ENCODE peak calls at places on chromosomes 11 and 22, in seven cellular contexts. O is amniotic stem cell; Z is RWPE2; S is natural killer cell; V is CD4-positive, alpha-beta T cell; F is NCI-H1105 treated with DMSO at 0.1 percent for 48 hours; B is cortex of kidney. W is an unnamed sample.

GRCh38 chr22:49328630-49329405 is 498.9 kb downstream of the BRD1 start:
- DNase-seq in O (no peak), B (no peak), F (no peak), V (no peak), S (no peak), Z (no peak), W (no peak)

GRCh38 chr11:75311858-75312288 is 39.6 kb downstream of the ARRB1 start:
- DNase-seq in O (no peak), V (no peak), Z (no peak), F (no peak), B (no peak), S (no peak), W (no peak)

GRCh38 chr11:214083-214482 is 6.6 kb downstream of the RIC8A start:
- DNase-seq in B (no peak), V (no peak), Z (no peak), S (no peak), F (no peak), O (no peak), W (no peak)

GRCh38 chr11:106309070-106309684 is 231.7 kb downstream of the AASDHPPT start:
- DNase-seq in O (no peak), Z (no peak), F (no peak), S (no peak), B (no peak), V (no peak), W (no peak)

GRCh38 chr11:60125962-60126585 is 37.6 kb downstream of the MS4A2 start:
- DNase-seq in O (no peak), S (no peak), B (no peak), Z (no peak), V (no peak), F (no peak), W (no peak)

GRCh38 chr22:50469377-50470305 is 5.2 kb downstream of the SBF1 start:
- DNase-seq in V (peak), Z (peak), O (no peak), S (peak), B (no peak), F (no peak), W (no peak)

GRCh38 chr22:46598737-46599424 is 21.3 kb upstream of the GRAMD4 start:
- DNase-seq in O (no peak), S (no peak), Z (no peak), B (no peak), V (no peak), F (no peak), W (no peak)

GRCh38 chr11:125468852-125469251 is 27.2 kb downstream of the FEZ1 start:
- DNase-seq in B (no peak), O (no peak), S (no peak), V (no peak), F (no peak), Z (no peak), W (no peak)

GRCh38 chr22:42222140-42222539 is 48.3 kb downstream of the TCF20 start:
- DNase-seq in O (no peak), Z (no peak), S (no peak), F (no peak), V (no peak), B (no peak), W (no peak)

GRCh38 chr11:72475359-72475758 is 41.0 kb upstream of the CLPB start:
- DNase-seq in V (no peak), B (no peak), F (no peak), O (no peak), S (no peak), Z (no peak), W (no peak)

GRCh38 chr11:93219440-93219839 is 21.6 kb upstream of the SLC36A4 start:
- DNase-seq in F (no peak), O (no peak), Z (no peak), V (no peak), S (no peak), B (no peak), W (peak)

GRCh38 chr11:8613036-8613435 is 19.0 kb upstream of the STK33 start:
- DNase-seq in F (no peak), Z (no peak), V (no peak), O (no peak), B (no peak), S (no peak), W (no peak)

GRCh38 chr11:117916956-117917355 is 12.2 kb downstream of the TMPRSS13 start:
- DNase-seq in V (no peak), O (no peak), F (no peak), Z (peak), S (no peak), B (no peak), W (no peak)

GRCh38 chr11:58505849-58506248 is 2.1 kb downstream of the OR5B21 start:
- DNase-seq in F (no peak), B (no peak), Z (no peak), V (no peak), O (no peak), S (no peak), W (no peak)

GRCh38 chr11:95512682-95513081 is 276.9 kb downstream of the FAM76B start:
- DNase-seq in B (no peak), S (no peak), Z (peak), O (peak), V (no peak), F (peak), W (no peak)

GRCh38 chr11:16603890-16604783 is 134.3 kb upstream of the C11orf58 start:
- DNase-seq in F (no peak), S (no peak), B (no peak), O (no peak), V (no peak), Z (peak), W (peak)

GRCh38 chr11:2927493-2927800 is 1.8 kb downstream of the PHLDA2 start:
- DNase-seq in Z (no peak), O (no peak), V (no peak), B (no peak), F (no peak), S (no peak), W (no peak)

GRCh38 chr11:93194673-93195291 is 3.0 kb downstream of the SLC36A4 start:
- DNase-seq in B (no peak), V (no peak), O (no peak), F (no peak), S (no peak), Z (no peak), W (no peak)

GRCh38 chr22:46082633-46083032 is 67.7 kb upstream of the PPARA start:
- DNase-seq in V (no peak), F (no peak), O (no peak), B (no peak), Z (no peak), S (no peak), W (no peak)

GRCh38 chr22:35357883-35358621 is 22.8 kb upstream of the HMOX1 start:
- DNase-seq in S (no peak), F (no peak), V (no peak), O (no peak), B (no peak), Z (no peak), W (no peak)

GRCh38 chr11:114774599-114775365 is 96.5 kb downstream of the NXPE2 start:
- DNase-seq in S (no peak), V (no peak), B (no peak), Z (no peak), F (peak), O (no peak), W (peak)

GRCh38 chr11:121055076-121055475 is 31.2 kb downstream of the TBCEL start:
- DNase-seq in Z (no peak), V (no peak), O (no peak), S (no peak), B (no peak), F (no peak), W (no peak)

GRCh38 chr22:30806391-30806861 is 111.8 kb downstream of the OSBP2 start:
- DNase-seq in Z (peak), S (no peak), V (no peak), F (no peak), O (no peak), B (no peak), W (peak)

GRCh38 chr11:59221438-59221837 is 8.7 kb upstream of the MPEG1 start:
- DNase-seq in S (no peak), Z (no peak), V (no peak), O (peak), B (no peak), F (no peak), W (no peak)

GRCh38 chr11:66068154-66068821 is 1.8 kb upstream of the PACS1 start:
- DNase-seq in B (no peak), O (peak), Z (no peak), F (peak), V (peak), S (peak), W (peak)

GRCh38 chr11:57134284-57134683 is 47.5 kb upstream of the LRRC55 start:
- DNase-seq in S (no peak), V (no peak), Z (no peak), O (no peak), F (no peak), B (no peak), W (no peak)

GRCh38 chr22:17918840-17919239 is 105.5 kb downstream of the MICAL3 start:
- DNase-seq in V (no peak), Z (no peak), B (no peak), O (no peak), F (no peak), S (no peak), W (no peak)

GRCh38 chr11:46913484-46913883 is 4.9 kb downstream of the LRP4 start:
- DNase-seq in Z (no peak), O (no peak), V (no peak), B (no peak), F (no peak), S (no peak), W (no peak)

GRCh38 chr11:48049036-48049435 is 68.7 kb downstream of the PTPRJ start:
- DNase-seq in O (no peak), Z (no peak), B (no peak), S (no peak), V (no peak), F (no peak), W (no peak)